ENCODE peak calls at places on chromosome 14, in seven cellular contexts. R, V, M, Z, Y, F and O are unnamed samples.

GRCh38 chr14:55850803-55851202 is 267.4 kb upstream of the PELI2 start:
- DNase-seq in R (no peak), V (no peak), M (no peak), Z (no peak), Y (no peak), F (no peak), O (no peak)

GRCh38 chr14:69129264-69129880 is 23.5 kb downstream of the DCAF5 start:
- DNase-seq in R (peak), V (peak), M (no peak), Z (peak), Y (peak), F (no peak), O (peak)

GRCh38 chr14:61472801-61473376 is 151.5 kb downstream of the PRKCH start:
- DNase-seq in R (no peak), V (no peak), M (no peak), Z (no peak), Y (no peak), F (no peak), O (no peak)

GRCh38 chr14:98163285-98163741 is 1108.7 kb downstream of the BCL11B start:
- DNase-seq in R (no peak), V (no peak), M (no peak), Z (no peak), Y (no peak), F (no peak), O (no peak)

GRCh38 chr14:78240567-78240966 is 70.4 kb downstream of the NRXN3 start:
- DNase-seq in R (no peak), V (no peak), M (no peak), Z (no peak), Y (no peak), F (no peak), O (no peak)

GRCh38 chr14:94893411-94894160 is 123.7 kb upstream of the GSC start:
- DNase-seq in R (no peak), V (no peak), M (no peak), Z (no peak), Y (no peak), F (no peak), O (no peak)

GRCh38 chr14:20530771-20531571 is 25.6 kb downstream of the RNASE10 start:
- DNase-seq in R (peak), V (peak), M (peak), Z (peak), Y (peak), F (peak), O (peak)

GRCh38 chr14:75188520-75189267 is 12.3 kb upstream of the TMED10 start:
- DNase-seq in R (no peak), V (no peak), M (no peak), Z (no peak), Y (no peak), F (peak), O (no peak)

GRCh38 chr14:60648934-60649814 is at the start of gene SIX1:
- DNase-seq in R (peak), V (peak), M (no peak), Z (peak), Y (peak), F (no peak), O (peak)

GRCh38 chr14:68140801-68141200 is 321.2 kb downstream of the RAD51B start:
- DNase-seq in R (no peak), V (no peak), M (no peak), Z (no peak), Y (no peak), F (no peak), O (no peak)

GRCh38 chr14:106872619-106873446 is 1346.5 kb downstream of the TMEM121 start:
- DNase-seq in R (peak), V (no peak), M (no peak), Z (peak), Y (peak), F (no peak), O (peak)

GRCh38 chr14:71441142-71441541 is 491.1 kb upstream of the RGS6 start:
- DNase-seq in R (no peak), V (no peak), M (no peak), Z (no peak), Y (no peak), F (no peak), O (no peak)

GRCh38 chr14:53596845-53597525 is 359.6 kb downstream of the BMP4 start:
- DNase-seq in R (no peak), V (no peak), M (no peak), Z (no peak), Y (no peak), F (no peak), O (no peak)

GRCh38 chr14:55847766-55848165 is 267.8 kb downstream of the KTN1 start:
- DNase-seq in R (no peak), V (no peak), M (no peak), Z (no peak), Y (no peak), F (no peak), O (no peak)

GRCh38 chr14:99531221-99532096 is 50.2 kb downstream of the CCNK start:
- DNase-seq in R (no peak), V (no peak), M (no peak), Z (no peak), Y (no peak), F (no peak), O (no peak)

GRCh38 chr14:34368971-34369665 is 92.9 kb downstream of the SPTSSA start:
- DNase-seq in R (no peak), V (no peak), M (no peak), Z (no peak), Y (no peak), F (no peak), O (no peak)

GRCh38 chr14:67963960-67964359 is 144.4 kb downstream of the RAD51B start:
- DNase-seq in R (no peak), V (no peak), M (no peak), Z (no peak), Y (no peak), F (no peak), O (no peak)

GRCh38 chr14:75010472-75010871 is 7.8 kb downstream of the EIF2B2 start:
- DNase-seq in R (no peak), V (no peak), M (no peak), Z (no peak), Y (no peak), F (no peak), O (no peak)

GRCh38 chr14:96246535-96246839 is 9.5 kb upstream of the BDKRB1 start:
- DNase-seq in R (no peak), V (no peak), M (no peak), Z (no peak), Y (no peak), F (no peak), O (no peak)

GRCh38 chr14:74286736-74287135 is 16.0 kb downstream of the ABCD4 start:
- DNase-seq in R (no peak), V (no peak), M (no peak), Z (no peak), Y (no peak), F (no peak), O (no peak)

GRCh38 chr14:25041898-25042297 is 8.0 kb downstream of the STXBP6 start:
- DNase-seq in R (no peak), V (no peak), M (no peak), Z (no peak), Y (no peak), F (no peak), O (no peak)

GRCh38 chr14:97687944-97688625 is 890.9 kb downstream of the VRK1 start:
- DNase-seq in R (no peak), V (no peak), M (no peak), Z (no peak), Y (no peak), F (no peak), O (no peak)

GRCh38 chr14:77007975-77008421 is 20.5 kb downstream of the IRF2BPL start:
- DNase-seq in R (no peak), V (no peak), M (no peak), Z (no peak), Y (no peak), F (no peak), O (peak)

GRCh38 chr14:70358631-70359030 is 852 bp downstream of the COX16 start:
- DNase-seq in R (no peak), V (no peak), M (no peak), Z (no peak), Y (peak), F (no peak), O (no peak)

GRCh38 chr14:37816135-37816534 is 220.7 kb downstream of the TTC6 start:
- DNase-seq in R (no peak), V (no peak), M (no peak), Z (no peak), Y (no peak), F (no peak), O (no peak)

DNA sequence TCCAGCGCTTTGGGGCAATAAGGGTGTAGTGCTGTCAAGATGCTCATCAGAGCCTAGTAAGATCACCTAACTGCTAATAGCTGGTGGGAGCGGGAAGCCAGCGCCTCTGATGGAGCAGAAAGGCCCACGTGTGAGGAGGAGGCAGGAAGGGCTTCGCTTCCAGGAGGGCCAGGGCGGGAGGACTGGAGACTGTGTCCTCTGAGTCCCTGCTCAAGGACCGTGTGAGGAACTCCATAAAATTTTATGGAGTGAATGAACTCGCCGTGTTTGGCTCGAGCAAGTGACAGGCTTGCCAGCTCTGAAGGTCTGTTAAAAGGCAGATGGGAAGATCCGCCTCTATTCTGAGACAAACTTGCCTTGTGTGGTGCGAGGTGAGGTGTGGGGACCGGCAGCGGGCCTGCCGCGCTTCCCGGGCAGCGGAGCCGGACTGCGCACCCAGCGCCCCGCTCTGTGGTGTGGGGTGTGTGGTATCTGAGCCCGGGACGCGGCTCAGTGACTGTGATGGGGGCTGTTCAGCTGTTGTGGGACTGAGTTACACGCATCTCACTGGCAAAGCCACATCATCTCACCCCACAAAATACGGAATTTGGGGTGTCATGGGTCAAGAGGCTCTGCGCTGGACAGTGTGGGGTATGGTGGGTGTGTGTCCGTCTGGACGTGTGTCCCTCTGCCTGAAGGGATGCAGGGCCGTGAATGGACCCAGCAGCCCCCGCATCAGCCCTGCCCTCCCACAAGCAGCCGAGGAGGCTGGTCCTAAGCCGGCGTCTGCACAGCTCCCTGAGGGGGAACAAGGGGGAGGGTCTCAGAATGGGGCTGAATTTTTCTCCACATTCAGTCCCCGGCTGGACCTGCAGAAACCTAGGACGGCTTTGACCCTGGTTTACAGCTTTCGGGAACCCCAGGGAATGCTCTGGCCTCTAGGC is 157.0 kb upstream of the C14orf180 start:
- DNase-seq in R (no peak), V (no peak), M (no peak), Z (no peak), Y (peak), F (no peak), O (no peak)
- TF ChIP-seq JUND in R (no peak), V (no peak), M (no peak), Z (no peak), Y (no peak), F (no peak), O (no peak)

DNA sequence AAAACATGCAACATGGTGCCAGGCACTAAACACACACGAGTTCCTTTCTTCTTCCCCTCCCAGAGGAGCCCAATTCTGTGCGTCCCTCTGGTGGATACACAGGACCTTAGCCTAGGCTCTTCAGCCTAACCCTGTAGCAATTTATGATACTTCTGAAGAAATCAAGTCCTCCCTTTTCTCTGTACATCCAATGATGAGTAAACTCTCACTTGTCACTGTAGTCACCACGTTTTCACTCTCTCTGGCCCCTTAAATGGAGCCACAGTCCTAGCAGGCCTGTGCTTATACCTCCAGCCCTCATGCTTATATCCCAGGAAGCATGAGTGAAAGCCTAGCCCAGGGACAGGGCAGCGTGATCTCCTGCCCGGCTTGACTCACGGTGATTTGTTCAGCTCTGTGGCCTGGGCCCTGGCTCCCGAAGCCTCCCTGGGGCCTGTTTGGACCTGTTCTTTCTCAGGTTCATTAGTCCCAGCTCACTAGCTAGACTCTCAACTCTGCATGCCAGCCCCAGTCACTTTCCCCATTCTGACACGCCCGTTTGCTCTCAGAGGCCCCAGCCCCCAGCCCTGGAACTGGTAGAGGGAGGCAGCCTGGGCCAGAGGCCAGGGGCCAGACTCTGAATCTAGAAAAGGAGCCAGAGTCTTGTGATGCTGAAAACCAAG is 24.1 kb upstream of the PLEKHG3 start:
- DNase-seq in R (no peak), V (no peak), M (no peak), Z (no peak), Y (no peak), F (no peak), O (no peak)
- TF ChIP-seq JUND in R (no peak), V (no peak), M (no peak), Z (no peak), Y (no peak), F (no peak), O (no peak)

DNA sequence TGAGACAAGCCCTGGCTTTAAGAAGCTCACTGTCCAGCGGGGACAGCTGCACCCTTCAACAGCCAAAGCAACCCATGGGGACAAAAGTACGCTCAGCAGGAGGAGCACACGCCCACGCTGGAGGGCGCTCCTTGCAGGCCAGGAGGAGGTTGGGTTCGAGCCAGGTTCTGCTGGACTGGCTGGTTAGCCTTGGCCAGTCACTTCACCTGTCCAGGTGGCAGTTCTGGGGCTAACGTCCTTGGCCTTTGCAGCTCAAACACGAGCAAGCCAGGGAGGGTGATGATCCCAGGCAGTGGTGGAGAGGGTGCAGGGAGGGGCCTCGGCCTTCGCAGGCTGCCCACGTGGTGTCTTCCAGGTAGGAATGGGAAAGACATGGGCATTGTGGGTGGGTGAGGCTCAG is 13.1 kb downstream of the CHGA start:
- DNase-seq in R (no peak), V (no peak), M (no peak), Z (no peak), Y (no peak), F (no peak), O (no peak)
- TF ChIP-seq JUND in R (no peak), V (no peak), M (no peak), Z (no peak), Y (no peak), F (no peak), O (no peak)

DNA sequence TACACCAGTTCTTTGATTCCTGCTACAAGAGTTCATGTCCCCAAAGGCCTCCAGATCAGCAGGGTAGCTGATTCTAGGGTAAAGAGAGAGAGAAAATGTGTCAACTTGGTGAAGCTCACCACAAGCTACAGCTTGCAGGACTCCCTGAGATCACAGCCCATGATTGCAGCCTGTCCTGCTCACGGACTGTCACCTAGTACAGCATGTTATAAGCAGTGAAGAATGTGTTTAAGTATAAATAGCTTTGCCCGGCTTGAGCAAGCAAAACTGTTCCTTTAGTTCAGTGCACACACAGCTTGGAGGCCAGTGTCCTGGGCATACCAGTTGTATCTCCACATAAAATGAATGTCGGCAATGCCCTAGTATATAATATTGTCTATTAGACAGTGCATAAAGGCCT is 108.3 kb upstream of the G2E3 start:
- DNase-seq in R (no peak), V (no peak), M (no peak), Z (no peak), Y (no peak), F (no peak), O (peak)
- TF ChIP-seq JUND in R (no peak), V (no peak), M (no peak), Z (no peak), Y (no peak), F (no peak), O (no peak)

GRCh38 chr14:90349729-90350128 is 18.0 kb upstream of the NRDE2 start:
- DNase-seq in R (no peak), V (no peak), M (no peak), Z (no peak), Y (no peak), F (no peak), O (no peak)

GRCh38 chr14:90356925-90357324 is 25.2 kb upstream of the NRDE2 start:
- DNase-seq in R (no peak), V (no peak), M (no peak), Z (no peak), Y (no peak), F (no peak), O (no peak)

GRCh38 chr14:90355540-90356518 is 24.1 kb upstream of the NRDE2 start:
- DNase-seq in R (peak), V (no peak), M (no peak), Z (no peak), Y (no peak), F (no peak), O (no peak)

GRCh38 chr14:90354551-90355298 is 23.0 kb upstream of the NRDE2 start:
- DNase-seq in R (no peak), V (no peak), M (no peak), Z (no peak), Y (no peak), F (no peak), O (no peak)
- TF ChIP-seq JUND in R (no peak), V (no peak), M (no peak), Z (no peak), Y (no peak), F (no peak), O (no peak)